ENCODE peak calls at places on chromosomes 11 and 22, in six cellular contexts. X, L, C, E, I and O are unnamed samples.

GRCh38 chr22:40042312-40042711 is 47.6 kb downstream of the FAM83F start:
- DNase-seq in X (no peak), C (no peak), L (no peak), E (peak; percentile 30), I (no peak), O (no peak)

GRCh38 chr11:20045098-20045688 is 115.1 kb downstream of the DBX1 start:
- DNase-seq in C (no peak), X (no peak), L (no peak), E (no peak), I (no peak), O (no peak)

GRCh38 chr11:15742626-15743243 is 613.6 kb downstream of the SOX6 start:
- DNase-seq in C (peak; percentile 5), E (no peak), I (no peak), X (no peak), L (no peak), O (no peak)

GRCh38 chr22:43526117-43526655 is 114.4 kb downstream of the MPPED1 start:
- DNase-seq in L (no peak), X (no peak), I (no peak), C (no peak), E (no peak), O (no peak)

GRCh38 chr11:28514391-28514790 is 406.2 kb downstream of the METTL15 start:
- DNase-seq in I (no peak), X (no peak), C (no peak), E (no peak), L (no peak), O (no peak)

GRCh38 chr11:92693146-92693545 is 276.3 kb upstream of the MTNR1B start:
- DNase-seq in I (no peak), L (no peak), C (no peak), E (no peak), X (no peak), O (no peak)

GRCh38 chr11:27921472-27921871 is 186.5 kb downstream of the KIF18A start:
- DNase-seq in I (no peak), E (no peak), C (no peak), X (no peak), L (no peak), O (no peak)

GRCh38 chr22:45223304-45224117 is 17.2 kb downstream of the KIAA0930 start:
- DNase-seq in L (no peak), E (no peak), I (no peak), X (no peak), C (no peak), O (no peak)

GRCh38 chr22:43272869-43273318 is 70.3 kb downstream of the SCUBE1 start:
- DNase-seq in C (no peak), L (no peak), E (no peak), I (no peak), X (no peak), O (no peak)

GRCh38 chr11:121671276-121672168 is 218.8 kb upstream of the SORL1-AS1 start:
- DNase-seq in I (no peak), X (no peak), L (no peak), E (no peak), C (no peak), O (no peak)

GRCh38 chr11:45745065-45745811 is 59.7 kb upstream of the SLC35C1 start:
- DNase-seq in X (peak; percentile 14), L (no peak), I (no peak), E (peak; percentile 55), C (no peak), O (no peak)

GRCh38 chr22:50271519-50271970 is 1.4 kb upstream of the MAPK11 start:
- DNase-seq in C (no peak), X (no peak), L (peak; percentile 67), E (no peak), I (peak; percentile 34), O (no peak)

GRCh38 chr11:64649304-64649703 is 58.3 kb downstream of the SLC22A12 start:
- DNase-seq in C (peak; percentile 28), E (no peak), L (no peak), I (no peak), X (no peak), O (no peak)

GRCh38 chr22:50201191-50202129 is 649 bp downstream of the SELENOO start:
- DNase-seq in L (no peak), C (no peak), I (no peak), E (no peak), X (no peak), O (no peak)

GRCh38 chr11:1622076-1622475 is at the start of gene KRTAP5-4:
- DNase-seq in L (no peak), I (no peak), C (no peak), E (no peak), X (no peak), O (no peak)

GRCh38 chr22:17914474-17914873 is 109.9 kb downstream of the MICAL3 start:
- DNase-seq in E (no peak), X (no peak), I (no peak), C (no peak), L (no peak), O (no peak)

GRCh38 chr11:83689062-83689461 is 402.9 kb upstream of the CCDC90B start:
- DNase-seq in I (no peak), X (no peak), L (no peak), E (no peak), C (no peak), O (no peak)

GRCh38 chr11:45984192-45984591 is 61.7 kb downstream of the LARGE2 start:
- DNase-seq in E (no peak), I (no peak), X (no peak), L (no peak), C (no peak), O (no peak)

GRCh38 chr22:18965526-18966421 is 29.7 kb upstream of the PRODH start:
- DNase-seq in X (no peak), I (no peak), C (no peak), L (no peak), E (no peak), O (no peak)

GRCh38 chr11:102144357-102145342 is 34.4 kb downstream of the YAP1 start:
- DNase-seq in C (no peak), L (no peak), E (peak; percentile 57), X (no peak), I (no peak), O (no peak)

GRCh38 chr11:121524233-121524631 is 71.5 kb upstream of the SORL1-AS1 start:
- DNase-seq in X (no peak), I (no peak), E (no peak), C (no peak), L (no peak), O (no peak)

GRCh38 chr22:23754980-23755636 is 883 bp upstream of the VPREB3 start:
- DNase-seq in C (no peak), X (no peak), L (no peak), I (no peak), E (no peak), O (no peak)

GRCh38 chr11:126456783-126457542 is 101.5 kb downstream of the ST3GAL4 start:
- DNase-seq in C (no peak), E (no peak), L (no peak), I (no peak), X (no peak), O (no peak)

GRCh38 chr11:2944953-2945756 is 15.9 kb upstream of the PHLDA2 start:
- DNase-seq in I (no peak), E (peak; percentile 92), C (no peak), L (peak; percentile 50), X (peak; percentile 72), O (no peak)

GRCh38 chr11:94882931-94883330 is 90.4 kb downstream of the CWC15 start:
- DNase-seq in C (no peak), X (no peak), E (no peak), L (no peak), I (no peak), O (no peak)

GRCh38 chr11:103730151-103730940 is 306.1 kb upstream of the DDI1 start:
- DNase-seq in L (no peak), C (no peak), X (no peak), E (no peak), I (no peak), O (no peak)

GRCh38 chr22:49754674-49755590 is 72.7 kb downstream of the BRD1 start:
- DNase-seq in E (no peak), C (no peak), L (no peak), X (no peak), I (no peak), O (no peak)

GRCh38 chr22:26134654-26135330 is 34.5 kb upstream of the SEZ6L start:
- DNase-seq in L (no peak), I (no peak), E (no peak), X (no peak), C (peak; percentile 0), O (no peak)

GRCh38 chr11:128965485-128965884 is 22.8 kb upstream of the TP53AIP1 start:
- DNase-seq in C (no peak), E (no peak), X (no peak), I (no peak), L (no peak), O (no peak)

GRCh38 chr11:35303596-35304392 is 115.6 kb downstream of the SLC1A2 start:
- DNase-seq in E (peak; percentile 65), C (peak; percentile 79), I (no peak), X (no peak), L (no peak), O (no peak)

GRCh38 chr22:32574957-32575893 is 100.6 kb downstream of the FBXO7 start:
- DNase-seq in E (no peak), C (no peak), I (no peak), L (no peak), X (no peak), O (no peak)

GRCh38 chr11:73239571-73240189 is 21.6 kb downstream of the P2RY2 start:
- DNase-seq in E (no peak), L (no peak), C (no peak), I (no peak), X (no peak), O (no peak)

GRCh38 chr22:22348815-22349454 is 104.3 kb downstream of the VPREB1 start:
- DNase-seq in I (no peak), X (no peak), C (no peak), E (no peak), L (no peak), O (no peak)

GRCh38 chr11:87437133-87437843 is 399.6 kb downstream of the TMEM135 start:
- DNase-seq in L (no peak), I (no peak), X (no peak), E (no peak), C (no peak), O (no peak)

GRCh38 chr11:59706518-59707285 is 6.9 kb downstream of the OR10V1 start:
- DNase-seq in I (no peak), L (no peak), C (no peak), E (peak; percentile 64), X (no peak), O (no peak)